ENCODE peak calls at places on chromosomes 4 and X, in nine cellular contexts. Z, G, M, L, D, C, J, I and F are unnamed samples. For H3K4me1, the result is how much of the 10 kb centered on the place peaks cover.

GRCh38 chr4:98951710-98952109 is 22.8 kb upstream of the EIF4E start:
- DNase-seq in Z (no peak), G (no peak), M (no peak), L (no peak), D (no peak), C (no peak), J (no peak), I (no peak), F (no peak)

GRCh38 chr4:96343836-96344235 is 503.9 kb downstream of the PDHA2 start:
- DNase-seq in Z (no peak), G (no peak), M (no peak), L (no peak), D (no peak), C (no peak), J (no peak), I (no peak), F (no peak)

GRCh38 chr4:39718366-39719323 is 20.7 kb downstream of the UBE2K start:
- DNase-seq in Z (no peak), G (no peak), M (no peak), L (no peak), D (no peak), C (no peak), J (no peak), I (no peak), F (no peak)

GRCh38 chrX:23662187-23662586 is 5.1 kb upstream of the PRDX4 start:
- DNase-seq in Z (no peak), G (no peak), M (no peak), L (no peak), D (no peak), C (no peak), J (no peak), I (no peak), F (no peak)

GRCh38 chr4:187006189-187006618 is 282.5 kb upstream of the FAT1 start:
- DNase-seq in Z (no peak), G (no peak), M (no peak), L (no peak), D (no peak), C (no peak), J (no peak), I (no peak), F (no peak)

GRCh38 chr4:106707776-106708603 is 328.1 kb downstream of the DKK2 start:
- DNase-seq in Z (no peak), G (no peak), M (no peak), L (no peak), D (no peak), C (no peak), J (no peak), I (no peak), F (no peak)

GRCh38 chr4:142314686-142315085 is 531.4 kb downstream of the INPP4B start:
- DNase-seq in Z (no peak), G (no peak), M (no peak), L (no peak), D (no peak), C (no peak), J (peak), I (peak), F (peak)

GRCh38 chrX:3516051-3516541 is 169.6 kb upstream of the MXRA5 start:
- DNase-seq in Z (no peak), G (no peak), M (no peak), L (no peak), D (no peak), C (no peak), J (no peak), I (no peak), F (no peak)

GRCh38 chrX:123424546-123424945 is 240.5 kb downstream of the GRIA3 start:
- DNase-seq in Z (no peak), G (no peak), M (no peak), L (no peak), D (no peak), C (no peak), J (no peak), I (no peak), F (no peak)

GRCh38 chr4:180058731-180059215 is 2184.4 kb upstream of the TENM3 start:
- DNase-seq in Z (no peak), G (peak), M (peak), L (no peak), D (peak), C (peak), J (peak), I (peak), F (peak)

GRCh38 chr4:70901607-70901983 is 574 bp upstream of the MOB1B start:
- DNase-seq in Z (no peak), G (no peak), M (no peak), L (no peak), D (no peak), C (no peak), J (no peak), I (no peak), F (no peak)

GRCh38 chr4:134422776-134423175 is 221.2 kb upstream of the PABPC4L start:
- DNase-seq in Z (no peak), G (no peak), M (no peak), L (no peak), D (no peak), C (no peak), J (no peak), I (no peak), F (no peak)

GRCh38 chr4:4470208-4470607 is 71.6 kb downstream of the STX18 start:
- DNase-seq in Z (no peak), G (no peak), M (no peak), L (no peak), D (no peak), C (no peak), J (no peak), I (no peak), F (no peak)

GRCh38 chr4:71247706-71248105 is 91.1 kb upstream of the SLC4A4 start:
- DNase-seq in Z (no peak), G (no peak), M (no peak), L (no peak), D (no peak), C (no peak), J (no peak), I (no peak), F (no peak)

GRCh38 chr4:4488405-4489404 is 53.1 kb downstream of the STX18 start:
- DNase-seq in Z (peak), G (peak), M (peak), L (no peak), D (peak), C (peak), J (peak), I (peak), F (peak)

DNA sequence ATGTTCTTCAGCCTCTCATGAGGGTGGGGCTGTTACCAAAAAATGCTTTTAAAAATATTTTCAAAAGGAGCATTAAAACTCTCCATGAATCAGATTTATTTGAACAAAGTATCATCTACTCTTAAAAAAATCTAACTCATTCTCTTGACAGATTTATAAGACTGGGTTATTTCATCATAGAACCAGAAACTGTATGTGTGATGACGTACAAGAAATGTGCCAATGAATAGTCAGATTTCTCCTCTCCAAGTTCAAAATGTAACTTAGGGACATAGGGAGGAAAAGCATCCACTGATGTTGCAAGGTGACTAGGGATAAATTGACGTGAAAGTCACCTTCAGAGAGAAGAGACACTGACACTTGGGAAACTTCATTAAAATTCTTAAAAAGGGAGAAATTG is 89.1 kb upstream of the CLNK start:
- DNase-seq in Z (no peak), G (no peak), M (no peak), L (no peak), D (no peak), C (no peak), J (no peak), I (no peak), F (no peak)
- H3K4me1 ChIP-seq in Z (under half), G (under half), M (under half), L (under half), D (under half), C (under half), J (under half), I (under half), F (under half)

GRCh38 chr4:147813107-147813773 is 81.4 kb downstream of the ARHGAP10 start:
- DNase-seq in Z (no peak), G (no peak), M (no peak), L (no peak), D (no peak), C (no peak), J (no peak), I (no peak), F (no peak)
- H3K4me1 ChIP-seq in Z (under half), G (under half), M (under half), L (half or more), D (under half), C (half or more), J (under half), I (under half), F (under half)

GRCh38 chr4:6782147-6782845 is at the start of gene KIAA0232:
- DNase-seq in Z (peak), G (peak), M (peak), L (peak), D (peak), C (peak), J (peak), I (peak), F (peak)

GRCh38 chr4:6785572-6785925 is 3.0 kb downstream of the KIAA0232 start:
- DNase-seq in Z (no peak), G (no peak), M (no peak), L (no peak), D (no peak), C (no peak), J (no peak), I (no peak), F (no peak)

GRCh38 chr4:6782846-6783110 is 251 bp downstream of the KIAA0232 start:
- DNase-seq in Z (no peak), G (no peak), M (no peak), L (no peak), D (no peak), C (no peak), J (no peak), I (no peak), F (no peak)

GRCh38 chr4:6783111-6783981 is 819 bp downstream of the KIAA0232 start:
- DNase-seq in Z (peak), G (peak), M (peak), L (peak), D (peak), C (peak), J (peak), I (peak), F (peak)

DNA sequence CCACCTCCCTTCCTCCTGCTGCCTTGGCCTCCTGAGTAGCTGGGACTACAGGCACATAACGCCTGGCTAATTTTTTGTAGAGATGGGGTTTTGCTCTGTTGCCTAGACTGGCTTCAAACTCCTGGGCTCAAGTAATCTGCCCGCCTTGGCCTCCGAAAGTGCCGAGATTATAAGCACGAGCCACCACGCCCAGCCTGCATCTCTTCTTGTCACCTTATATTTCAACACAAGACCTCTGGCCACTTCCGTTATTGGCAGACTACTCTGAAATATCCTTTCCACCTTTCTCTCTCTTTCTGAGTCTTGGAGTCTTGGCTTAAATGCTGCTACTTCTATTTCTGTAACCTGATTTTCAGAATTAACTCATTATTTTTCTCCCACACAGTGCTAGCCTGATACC is 5.6 kb downstream of the KIAA0232 start:
- DNase-seq in Z (no peak), G (no peak), M (no peak), L (no peak), D (no peak), C (no peak), J (no peak), I (peak), F (no peak)
- H3K4me1 ChIP-seq in Z (under half), G (under half), M (under half), L (under half), D (under half), C (under half), J (under half), I (under half), F (under half)

DNA sequence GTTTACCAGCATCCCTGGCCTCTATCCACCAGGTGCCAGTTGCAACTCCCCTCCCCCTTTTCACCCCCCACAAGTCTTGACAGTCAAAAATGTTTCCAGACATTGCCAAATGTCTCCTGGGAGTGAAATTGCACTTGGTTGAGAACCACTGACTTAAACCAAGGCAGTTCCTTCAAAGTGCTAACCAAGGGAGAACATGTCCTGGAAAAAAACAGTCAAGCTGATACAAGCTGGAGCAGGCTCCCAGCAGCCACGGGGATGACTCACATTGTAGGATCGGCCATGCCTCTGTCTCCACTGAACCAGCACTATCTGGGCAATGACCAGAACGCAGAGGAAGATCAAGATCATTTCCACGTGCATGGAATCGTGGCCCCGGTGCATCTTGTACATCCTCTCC is 11.4 kb downstream of the RNF175 start:
- DNase-seq in Z (no peak), G (no peak), M (no peak), L (no peak), D (no peak), C (no peak), J (no peak), I (peak), F (no peak)
- H3K4me1 ChIP-seq in Z (under half), G (under half), M (under half), L (under half), D (under half), C (under half), J (under half), I (under half), F (under half)

GRCh38 chrX:107714196-107714811 is 61.3 kb downstream of the TSC22D3 start:
- DNase-seq in Z (no peak), G (no peak), M (no peak), L (peak), D (no peak), C (no peak), J (no peak), I (no peak), F (no peak)
- H3K4me1 ChIP-seq in Z (under half), G (under half), M (under half), L (under half), D (under half), C (under half), J (under half), I (under half), F (half or more)

DNA sequence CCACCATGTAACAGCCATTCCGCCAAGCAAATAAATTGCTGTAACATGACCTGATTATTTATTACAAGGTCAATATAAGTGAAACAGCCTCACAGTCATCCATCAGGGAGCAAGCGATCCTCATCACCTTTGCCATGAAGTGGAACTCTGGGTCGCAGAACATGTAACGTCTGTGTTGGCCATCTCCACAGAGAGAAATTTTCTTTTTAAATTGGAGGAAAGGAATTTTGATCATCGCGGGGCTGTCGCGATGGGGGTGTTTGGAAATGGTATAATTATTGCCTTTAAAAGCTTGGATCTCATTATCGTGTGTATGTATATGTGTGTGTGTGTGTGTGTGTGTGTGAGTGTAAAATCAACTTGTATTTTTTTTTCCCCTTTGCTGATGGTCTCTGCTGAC is 90.3 kb downstream of the SHOX start:
- DNase-seq in Z (no peak), G (no peak), M (no peak), L (no peak), D (no peak), C (no peak), J (no peak), I (no peak), F (no peak)
- H3K4me1 ChIP-seq in Z (under half), G (under half), M (under half), L (under half), D (under half), C (under half), J (under half), I (under half), F (under half)

GRCh38 chr4:153543351-153543750 is 77.2 kb downstream of the TMEM131L start:
- DNase-seq in Z (no peak), G (no peak), M (no peak), L (no peak), D (no peak), C (no peak), J (no peak), I (no peak), F (peak)

GRCh38 chr4:153546273-153546672 is 80.1 kb downstream of the TMEM131L start:
- DNase-seq in Z (no peak), G (no peak), M (no peak), L (no peak), D (no peak), C (no peak), J (no peak), I (no peak), F (no peak)

GRCh38 chr4:153545822-153546221 is 79.7 kb downstream of the TMEM131L start:
- DNase-seq in Z (no peak), G (no peak), M (no peak), L (no peak), D (no peak), C (no peak), J (no peak), I (no peak), F (no peak)

GRCh38 chr4:153549401-153549800 is 83.2 kb downstream of the TMEM131L start:
- DNase-seq in Z (no peak), G (no peak), M (no peak), L (no peak), D (no peak), C (no peak), J (no peak), I (no peak), F (no peak)

DNA sequence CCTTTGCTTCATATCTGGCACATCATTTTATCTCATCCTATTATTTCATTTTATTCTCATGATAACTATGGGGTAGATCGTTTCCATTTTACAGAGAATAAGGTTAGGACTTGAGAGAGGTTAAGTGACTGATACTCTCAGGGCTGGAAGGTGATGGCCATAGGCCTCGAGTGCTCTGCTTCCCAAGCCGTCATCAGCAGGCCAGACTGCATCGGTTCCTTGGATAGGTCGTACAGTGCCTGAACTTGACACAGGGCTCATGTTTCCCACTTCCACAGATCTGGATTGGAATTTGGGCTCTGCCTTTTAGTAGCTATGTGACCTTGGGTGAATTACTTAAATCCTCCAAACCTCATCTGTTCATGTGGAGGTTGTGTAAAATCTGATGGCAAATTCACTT is 81.4 kb downstream of the TMEM131L start:
- DNase-seq in Z (no peak), G (no peak), M (no peak), L (no peak), D (peak), C (no peak), J (no peak), I (no peak), F (no peak)
- H3K4me1 ChIP-seq in Z (under half), G (under half), M (under half), L (under half), D (under half), C (under half), J (under half), I (under half), F (under half)

GRCh38 chr4:1766336-1767057 is 26.6 kb upstream of the FGFR3 start:
- DNase-seq in Z (no peak), G (peak), M (no peak), L (no peak), D (peak), C (no peak), J (no peak), I (peak), F (peak)
- H3K4me1 ChIP-seq in Z (under half), G (under half), M (under half), L (half or more), D (under half), C (under half), J (under half), I (under half), F (half or more)